ENCODE peak calls at places on chromosomes 6 and 20, in six cellular contexts. One of them, this sample, is unnamed.
A peak's percentile ranks its signal among the peaks of the same experiment; 100 is the strongest.

GRCh38 chr6:109236140-109237081 is 141.1 kb downstream of the CEP57L1 start:
- DNase-seq in left ventricle myocardium superior: peak; percentile 49
- DNase-seq in NCI-H1417: peak; percentile 31
- DNase-seq in suprapubic skin: no peak
- DNase-seq in Kasumi-1: no peak
- DNase-seq in Right ventricle myocardium superior: no peak
- DNase-seq in this sample: peak; percentile 59

GRCh38 chr6:133697666-133698065 is 191.2 kb upstream of the TCF21 start:
- DNase-seq in left ventricle myocardium superior: no peak
- DNase-seq in NCI-H1417: no peak
- DNase-seq in suprapubic skin: no peak
- DNase-seq in Kasumi-1: no peak
- DNase-seq in Right ventricle myocardium superior: no peak
- DNase-seq in this sample: no peak

GRCh38 chr6:111614833-111615582 is 9.3 kb upstream of the TRAF3IP2 start:
- DNase-seq in left ventricle myocardium superior: no peak
- DNase-seq in NCI-H1417: no peak
- DNase-seq in suprapubic skin: no peak
- DNase-seq in Kasumi-1: no peak
- DNase-seq in Right ventricle myocardium superior: no peak
- DNase-seq in this sample: no peak

GRCh38 chr6:167247814-167248595 is 43.1 kb upstream of the UNC93A start:
- DNase-seq in left ventricle myocardium superior: no peak
- DNase-seq in NCI-H1417: no peak
- DNase-seq in suprapubic skin: no peak
- DNase-seq in Kasumi-1: no peak
- DNase-seq in Right ventricle myocardium superior: no peak
- DNase-seq in this sample: no peak

GRCh38 chr6:85449818-85450577 is at the start of gene NT5E:
- DNase-seq in left ventricle myocardium superior: peak; percentile 85
- DNase-seq in NCI-H1417: no peak
- DNase-seq in suprapubic skin: peak; percentile 90
- DNase-seq in Kasumi-1: peak; percentile 45
- DNase-seq in Right ventricle myocardium superior: peak; percentile 84
- DNase-seq in this sample: no peak

GRCh38 chr20:62668441-62669027 is 26.2 kb downstream of the SLCO4A1 start:
- DNase-seq in left ventricle myocardium superior: peak; percentile 70
- DNase-seq in NCI-H1417: peak; percentile 89
- DNase-seq in suprapubic skin: no peak
- DNase-seq in Kasumi-1: peak; percentile 69
- DNase-seq in Right ventricle myocardium superior: peak; percentile 66
- DNase-seq in this sample: no peak

GRCh38 chr6:32852018-32852843 is 1.3 kb downstream of the TAP1 start:
- DNase-seq in left ventricle myocardium superior: peak; percentile 53
- DNase-seq in NCI-H1417: no peak
- DNase-seq in suprapubic skin: no peak
- DNase-seq in Kasumi-1: no peak
- DNase-seq in Right ventricle myocardium superior: peak; percentile 59
- DNase-seq in this sample: no peak

GRCh38 chr20:24913076-24913628 is 35.9 kb upstream of the CST7 start:
- DNase-seq in left ventricle myocardium superior: no peak
- DNase-seq in NCI-H1417: no peak
- DNase-seq in suprapubic skin: peak; percentile 54
- DNase-seq in Kasumi-1: no peak
- DNase-seq in Right ventricle myocardium superior: no peak
- DNase-seq in this sample: no peak

GRCh38 chr6:12075067-12075563 is 63.0 kb downstream of the HIVEP1 start:
- DNase-seq in left ventricle myocardium superior: no peak
- DNase-seq in NCI-H1417: no peak
- DNase-seq in suprapubic skin: no peak
- DNase-seq in Kasumi-1: peak; percentile 49
- DNase-seq in Right ventricle myocardium superior: no peak
- DNase-seq in this sample: no peak

GRCh38 chr6:13288481-13288880 is 39.9 kb downstream of the TBC1D7 start:
- DNase-seq in left ventricle myocardium superior: no peak
- DNase-seq in NCI-H1417: no peak
- DNase-seq in suprapubic skin: peak; percentile 28
- DNase-seq in Kasumi-1: no peak
- DNase-seq in Right ventricle myocardium superior: no peak
- DNase-seq in this sample: no peak

GRCh38 chr6:49430866-49431265 is 32.2 kb downstream of the MMUT start:
- DNase-seq in left ventricle myocardium superior: no peak
- DNase-seq in NCI-H1417: no peak
- DNase-seq in suprapubic skin: no peak
- DNase-seq in Kasumi-1: no peak
- DNase-seq in Right ventricle myocardium superior: no peak
- DNase-seq in this sample: no peak

GRCh38 chr20:37940161-37940560 is 37.2 kb downstream of the VSTM2L start:
- DNase-seq in left ventricle myocardium superior: no peak
- DNase-seq in NCI-H1417: no peak
- DNase-seq in suprapubic skin: peak; percentile 38
- DNase-seq in Kasumi-1: no peak
- DNase-seq in Right ventricle myocardium superior: no peak
- DNase-seq in this sample: no peak

GRCh38 chr6:107161521-107161920 is 46.2 kb upstream of the BEND3 start:
- DNase-seq in left ventricle myocardium superior: no peak
- DNase-seq in NCI-H1417: no peak
- DNase-seq in suprapubic skin: no peak
- DNase-seq in Kasumi-1: no peak
- DNase-seq in Right ventricle myocardium superior: no peak
- DNase-seq in this sample: no peak

This sample was measured in GF-D8.